ENCODE peak calls at places on chromosomes 12 and 14, in eight cellular contexts. Y is CD4-positive, CD25-positive, alpha-beta regulatory T cell; Z is NCI-H69; S is upper lobe of left lung; V is heart left ventricle; G is mucosa of descending colon; W is GM12865; K is stimulated activated CD4-positive, alpha-beta T cell treated with anti-CD3 and anti-CD28 coated beads, Interleukin-2, amount 100 ng/mL, for 48 hours. I is an unnamed sample.

GRCh38 chr12:107684990-107685359 is 624 bp upstream of the PWP1 start:
- DNase-seq in Y (no peak), Z (peak), S (no peak), V (no peak), G (no peak), W (peak), K (peak), I (no peak)

GRCh38 chr12:79374543-79374942 is 316.2 kb downstream of the PAWR start:
- DNase-seq in Y (no peak), Z (peak), S (no peak), V (no peak), G (no peak), W (no peak), K (no peak), I (no peak)

GRCh38 chr14:69683971-69684370 is 72.6 kb downstream of the SUSD6 start:
- DNase-seq in Y (peak), Z (peak), S (no peak), V (no peak), G (no peak), W (peak), K (no peak), I (no peak)

GRCh38 chr12:92719674-92720073 is 16.9 kb downstream of the PLEKHG7 start:
- DNase-seq in Y (no peak), Z (no peak), S (no peak), V (no peak), G (no peak), W (no peak), K (no peak), I (no peak)

GRCh38 chr14:104035300-104035699 is 50.2 kb upstream of the ASPG start:
- DNase-seq in Y (no peak), Z (peak), S (no peak), V (no peak), G (no peak), W (no peak), K (no peak), I (no peak)

GRCh38 chr14:100383727-100384158 is 60.6 kb downstream of the SLC25A47 start:
- DNase-seq in Y (peak), Z (peak), S (peak), V (peak), G (peak), W (peak), K (peak), I (peak)

GRCh38 chr14:81466854-81467253 is 66.7 kb upstream of the STON2 start:
- DNase-seq in Y (no peak), Z (peak), S (no peak), V (no peak), G (no peak), W (no peak), K (no peak), I (no peak)

GRCh38 chr12:31728289-31728916 is 418 bp downstream of the AMN1 start:
- DNase-seq in Y (peak), Z (peak), S (peak), V (peak), G (no peak), W (peak), K (no peak), I (peak)

GRCh38 chr14:48398675-48399282 is 723.4 kb upstream of the MDGA2 start:
- DNase-seq in Y (peak), Z (peak), S (no peak), V (no peak), G (no peak), W (peak), K (no peak), I (no peak)